ENCODE peak calls at places on chromosome 17, in four cellular contexts. J is mucosa of gallbladder, H is endothelial cell of umbilical vein, I is lower leg skin. P is an unnamed sample.

GRCh38 chr17:68613739-68614298 is 12.7 kb upstream of the FAM20A start:
- DNase-seq in H (peak), I (no peak), J (peak), P (peak)

GRCh38 chr17:56305017-56305416 is 151.7 kb downstream of the ANKFN1 start:
- DNase-seq in J (no peak), H (no peak), I (no peak), P (no peak)

GRCh38 chr17:42275527-42276358 is 448 bp downstream of the STAT5B start:
- DNase-seq in J (no peak), H (peak), I (no peak), P (no peak)

GRCh38 chr17:45051060-45051719 is at the start of gene DCAKD:
- DNase-seq in I (peak), H (peak), J (peak), P (peak)

GRCh38 chr17:76138234-76138895 is 2.7 kb downstream of the FOXJ1 start:
- DNase-seq in H (no peak), I (no peak), J (no peak), P (no peak)

GRCh38 chr17:31291820-31292219 is 5.2 kb downstream of the OMG start:
- DNase-seq in J (no peak), H (no peak), I (no peak), P (no peak)

GRCh38 chr17:82217530-82218204 is 5.0 kb upstream of the CCDC57 start:
- DNase-seq in I (peak), H (peak), J (no peak), P (peak)

GRCh38 chr17:21394265-21394664 is 18.1 kb downstream of the KCNJ12 start:
- DNase-seq in H (no peak), I (no peak), J (no peak), P (no peak)

GRCh38 chr17:5364156-5364555 is 55.3 kb downstream of the NUP88 start:
- DNase-seq in I (no peak), J (no peak), H (no peak), P (no peak)

GRCh38 chr17:36501963-36502362 is 15.5 kb downstream of the ZNHIT3 start:
- DNase-seq in H (no peak), J (no peak), I (peak), P (no peak)

GRCh38 chr17:7704601-7705268 is at the start of gene EFNB3:
- DNase-seq in H (no peak), I (no peak), J (no peak), P (no peak)

GRCh38 chr17:73140531-73140930 is 24.3 kb upstream of the SSTR2 start:
- DNase-seq in I (no peak), H (no peak), J (no peak), P (no peak)

GRCh38 chr17:2954898-2955445 is 108.4 kb downstream of the OR1D5 start:
- DNase-seq in I (no peak), J (no peak), H (peak), P (peak)

GRCh38 chr17:19886116-19886515 is 18.4 kb upstream of the ULK2 start:
- DNase-seq in H (no peak), J (no peak), I (no peak), P (no peak)

GRCh38 chr17:11618861-11619566 is 20.7 kb downstream of the DNAH9 start:
- DNase-seq in I (peak), J (peak), H (no peak), P (no peak)

GRCh38 chr17:75109047-75109406 is 742 bp upstream of the ARMC7 start:
- DNase-seq in J (no peak), I (no peak), H (no peak), P (no peak)

GRCh38 chr17:42891539-42892152 is 9.0 kb upstream of the G6PC1 start:
- DNase-seq in I (peak), J (peak), H (no peak), P (no peak)

GRCh38 chr17:32523017-32523680 is 36.4 kb downstream of the CDK5R1 start:
- DNase-seq in I (no peak), J (no peak), H (no peak), P (peak)

GRCh38 chr17:32946375-32947135 is 18.6 kb downstream of the TMEM98 start:
- DNase-seq in I (no peak), H (no peak), J (peak), P (no peak)

GRCh38 chr17:40485851-40486512 is 15.4 kb downstream of the TNS4 start:
- DNase-seq in J (peak), H (no peak), I (no peak), P (no peak)

GRCh38 chr17:56939869-56940484 is 20.9 kb downstream of the COIL start:
- DNase-seq in J (no peak), H (peak), I (no peak), P (peak)

P was measured in immature natural killer cell.